ENCODE peak calls at places on chromosome 15, in ten cellular contexts. J is dorsolateral prefrontal cortex; A is HT-29; E is GM18507; S is activated T-helper 2 cell treated with anti-CD3 and anti-CD28 coated beads, Interferon-gamma antibody, Interleukin-2, Interleukin-4, amounts not matched to agents 10 μg/mL and 5 μg/mL and 100 μg/mL, durations not matched to agents 14 hours and 24 hours and 36 hours; K is fibroblast of lung; V is Caco-2; T is NT2/D1; L is NCI-H748 treated with DMSO at 0.1 percent for 48 hours; U is GM23248. D is an unnamed sample.

GRCh38 chr15:89504166-89504565 is 7.8 kb upstream of the RHCG start:
- DNase-seq in U (no peak), K (no peak), S (no peak), A (no peak), T (no peak), V (no peak), J (no peak), L (no peak), E (no peak), D (no peak)

GRCh38 chr15:33374181-33375006 is 63.6 kb downstream of the RYR3 start:
- DNase-seq in V (no peak), J (no peak), S (no peak), L (no peak), T (no peak), U (no peak), A (no peak), E (no peak), K (peak; percentile 2), D (no peak)

GRCh38 chr15:51450001-51450400 is 108.5 kb downstream of the GLDN start:
- DNase-seq in K (no peak), E (no peak), S (no peak), L (no peak), U (peak; percentile 3), J (no peak), T (no peak), A (peak; percentile 21), V (no peak), D (no peak)

GRCh38 chr15:39156166-39156565 is 424.7 kb upstream of the THBS1 start:
- DNase-seq in L (no peak), S (no peak), A (no peak), U (peak; percentile 55), T (no peak), V (no peak), K (peak; percentile 45), J (no peak), E (no peak), D (no peak)

GRCh38 chr15:89794627-89795241 is 18.6 kb downstream of the MESP2 start:
- DNase-seq in V (no peak), S (no peak), E (no peak), L (no peak), K (peak; percentile 81), A (no peak), J (no peak), T (no peak), U (peak; percentile 65), D (no peak)

GRCh38 chr15:45729146-45729545 is 94.3 kb downstream of the SQOR start:
- DNase-seq in T (no peak), E (no peak), J (no peak), V (no peak), U (no peak), S (no peak), K (no peak), L (no peak), A (no peak), D (peak; percentile 55)

GRCh38 chr15:39657714-39658113 is 76.8 kb downstream of the THBS1 start:
- DNase-seq in U (peak; percentile 75), V (no peak), T (no peak), S (no peak), A (no peak), L (no peak), K (peak; percentile 39), E (no peak), J (no peak), D (peak; percentile 52)

GRCh38 chr15:48250640-48251076 is 44.6 kb downstream of the SLC12A1 start:
- DNase-seq in S (no peak), U (peak; percentile 73), E (peak; percentile 25), V (peak; percentile 51), T (peak; percentile 38), J (no peak), K (peak; percentile 88), A (peak; percentile 67), L (peak; percentile 53), D (peak; percentile 74)

GRCh38 chr15:63699391-63699790 is 102.2 kb downstream of the FBXL22 start:
- DNase-seq in U (peak; percentile 9), L (no peak), A (no peak), E (no peak), V (no peak), J (no peak), S (no peak), K (no peak), T (no peak), D (no peak)

GRCh38 chr15:31442203-31443090 is 115.8 kb downstream of the KLF13 start:
- DNase-seq in J (no peak), T (no peak), E (no peak), S (no peak), V (peak; percentile 26), K (peak; percentile 89), U (peak; percentile 93), L (no peak), A (peak; percentile 46), D (peak; percentile 94)

GRCh38 chr15:45548753-45549520 is 26.4 kb upstream of the SLC30A4 start:
- DNase-seq in L (no peak), S (no peak), K (no peak), U (no peak), T (no peak), J (no peak), A (no peak), V (no peak), E (no peak), D (no peak)

GRCh38 chr15:41981373-41982132 is 9.2 kb upstream of the EHD4 start:
- DNase-seq in T (no peak), L (no peak), A (no peak), E (no peak), V (no peak), J (no peak), S (no peak), U (peak; percentile 51), K (no peak), D (no peak)

GRCh38 chr15:69629631-69630161 is 177.1 kb downstream of the RPLP1 start:
- DNase-seq in L (no peak), J (no peak), A (no peak), U (no peak), E (no peak), V (no peak), S (no peak), K (no peak), T (no peak), D (no peak)

GRCh38 chr15:89436560-89437311 is 59.6 kb downstream of the RHCG start:
- DNase-seq in T (no peak), J (no peak), E (no peak), A (peak; percentile 21), S (no peak), U (no peak), V (peak; percentile 78), L (no peak), K (no peak), D (no peak)

GRCh38 chr15:70742928-70743327 is 20.4 kb downstream of the UACA start:
- DNase-seq in U (peak; percentile 36), E (no peak), K (peak; percentile 36), L (no peak), A (no peak), S (no peak), T (no peak), V (no peak), J (no peak), D (no peak)

GRCh38 chr15:93028632-93029612 is 60.1 kb downstream of the RGMA start:
- DNase-seq in J (peak; percentile 83), U (peak; percentile 96), S (no peak), V (no peak), T (no peak), K (peak; percentile 98), E (no peak), L (no peak), A (no peak), D (peak; percentile 57)

GRCh38 chr15:96421211-96421610 is 90.7 kb downstream of the NR2F2 start:
- DNase-seq in J (no peak), A (no peak), U (peak; percentile 63), E (no peak), S (no peak), L (no peak), V (no peak), T (no peak), K (peak; percentile 38), D (peak; percentile 44)

GRCh38 chr15:68075764-68076385 is 21.8 kb downstream of the PIAS1 start:
- DNase-seq in L (no peak), K (no peak), T (no peak), J (no peak), E (no peak), S (no peak), A (no peak), V (no peak), U (no peak), D (no peak)

GRCh38 chr15:66852064-66852905 is 150.2 kb downstream of the SMAD6 start:
- DNase-seq in V (no peak), S (no peak), L (no peak), E (no peak), A (no peak), T (no peak), U (no peak), J (no peak), K (no peak), D (no peak)

GRCh38 chr15:101276501-101277037 is 716 bp downstream of the SELENOS start:
- DNase-seq in A (peak; percentile 62), V (peak; percentile 39), E (no peak), U (peak; percentile 82), J (no peak), L (no peak), S (no peak), K (peak; percentile 30), T (no peak), D (no peak)

GRCh38 chr15:46576611-46577010 is 941.8 kb downstream of the SQOR start:
- DNase-seq in J (no peak), T (no peak), A (no peak), E (no peak), K (no peak), L (no peak), S (no peak), U (no peak), V (peak; percentile 49), D (peak; percentile 0)

GRCh38 chr15:62848631-62849050 is 193.9 kb upstream of the TPM1 start:
- DNase-seq in V (no peak), J (no peak), L (no peak), E (no peak), K (peak; percentile 45), T (no peak), A (no peak), S (no peak), U (peak; percentile 55), D (peak; percentile 23)

GRCh38 chr15:68566377-68566954 is 12.3 kb upstream of the CORO2B start:
- DNase-seq in U (no peak), T (no peak), S (no peak), L (no peak), K (no peak), J (no peak), V (no peak), A (no peak), E (no peak), D (no peak)

GRCh38 chr15:69145694-69146492 is 14.5 kb upstream of the GLCE start:
- DNase-seq in T (no peak), L (no peak), J (no peak), U (no peak), E (no peak), V (no peak), K (peak; percentile 37), A (no peak), S (no peak), D (no peak)

GRCh38 chr15:78671626-78672211 is 30.7 kb upstream of the CHRNB4 start:
- DNase-seq in U (no peak), K (no peak), L (peak; percentile 39), A (no peak), S (no peak), E (no peak), J (no peak), V (no peak), T (peak; percentile 78), D (no peak)

GRCh38 chr15:75799190-75799589 is 44.1 kb upstream of the UBE2Q2 start:
- DNase-seq in S (no peak), V (no peak), J (no peak), T (no peak), A (no peak), U (no peak), K (no peak), E (no peak), L (no peak), D (no peak)

GRCh38 chr15:62739507-62739906 is 303.0 kb upstream of the TPM1 start:
- DNase-seq in V (no peak), U (peak; percentile 85), S (no peak), L (no peak), E (no peak), A (no peak), T (no peak), J (no peak), K (peak; percentile 8), D (peak; percentile 89)

GRCh38 chr15:58460108-58460507 is 28.3 kb downstream of the LIPC start:
- DNase-seq in L (no peak), U (no peak), S (no peak), T (no peak), V (no peak), K (no peak), A (no peak), E (no peak), J (no peak), D (no peak)